ENCODE peak calls at places on chromosomes 13 and 19, in six cellular contexts. K is PC-9, W is cardiac muscle cell, V is endothelial cell of umbilical vein, Q is right atrium auricular region, B is colonic mucosa. P is an unnamed sample. For H3K27me3, the result is how much of the 10 kb centered on the place peaks cover.

GRCh38 chr13:22740264-22740663 is 440.5 kb upstream of the SGCG start:
- DNase-seq in B (no peak), K (no peak), V (no peak), Q (no peak), W (peak), P (no peak)

GRCh38 chr13:45691251-45691650 is 10.9 kb upstream of the CBY2 start:
- DNase-seq in W (no peak), K (no peak), V (no peak), B (no peak), Q (no peak), P (no peak)

GRCh38 chr19:10230155-10230903 is 802 bp downstream of the S1PR2 start:
- DNase-seq in K (no peak), W (peak), V (no peak), B (peak), Q (no peak), P (no peak)

GRCh38 chr13:31334994-31335549 is 135.3 kb downstream of the B3GLCT start:
- DNase-seq in V (no peak), B (no peak), K (no peak), W (no peak), Q (no peak), P (no peak)

GRCh38 chr19:41328157-41328817 is 18.3 kb downstream of the CCDC97 start:
- DNase-seq in B (no peak), V (peak), Q (no peak), K (no peak), W (no peak), P (no peak)

GRCh38 chr13:26476111-26476743 is 81.3 kb upstream of the WASF3 start:
- DNase-seq in V (peak), K (no peak), Q (no peak), W (peak), B (no peak), P (no peak)

GRCh38 chr13:44399045-44399444 is 25.4 kb downstream of the SERP2 start:
- DNase-seq in Q (no peak), W (no peak), B (no peak), V (no peak), K (no peak), P (no peak)

GRCh38 chr13:114033541-114034315 is 59.9 kb upstream of the C13orf46 start:
- DNase-seq in V (no peak), W (no peak), B (no peak), K (no peak), Q (no peak), P (no peak)

GRCh38 chr19:5143471-5144411 is 174.8 kb downstream of the KDM4B start:
- DNase-seq in V (no peak), W (no peak), B (no peak), Q (no peak), K (no peak), P (no peak)

DNA sequence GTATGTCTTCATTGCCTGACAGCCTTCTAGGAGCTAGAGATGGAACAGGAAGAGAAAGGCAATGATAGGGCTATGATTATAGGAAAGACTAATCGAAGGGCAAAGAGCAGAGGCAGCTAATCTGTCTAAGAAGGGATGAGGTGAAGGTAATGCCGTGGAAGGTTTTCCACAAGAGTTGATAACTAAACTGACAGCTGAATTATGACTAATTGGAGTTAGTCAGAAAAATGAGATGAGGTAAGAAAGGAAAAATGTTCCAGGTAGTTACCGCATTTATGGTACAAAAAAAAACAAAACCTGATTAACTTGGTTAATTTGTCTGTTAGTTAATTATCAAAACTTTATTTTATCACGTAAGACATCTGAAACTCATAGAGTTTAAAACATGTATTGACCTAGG is 260.3 kb downstream of the SLITRK6 start:
- DNase-seq in Q (no peak), W (no peak), V (no peak), B (no peak), K (no peak), P (no peak)
- H3K27me3 ChIP-seq in Q (under half), W (under half), V (under half), B (under half), K (under half), P (under half)

DNA sequence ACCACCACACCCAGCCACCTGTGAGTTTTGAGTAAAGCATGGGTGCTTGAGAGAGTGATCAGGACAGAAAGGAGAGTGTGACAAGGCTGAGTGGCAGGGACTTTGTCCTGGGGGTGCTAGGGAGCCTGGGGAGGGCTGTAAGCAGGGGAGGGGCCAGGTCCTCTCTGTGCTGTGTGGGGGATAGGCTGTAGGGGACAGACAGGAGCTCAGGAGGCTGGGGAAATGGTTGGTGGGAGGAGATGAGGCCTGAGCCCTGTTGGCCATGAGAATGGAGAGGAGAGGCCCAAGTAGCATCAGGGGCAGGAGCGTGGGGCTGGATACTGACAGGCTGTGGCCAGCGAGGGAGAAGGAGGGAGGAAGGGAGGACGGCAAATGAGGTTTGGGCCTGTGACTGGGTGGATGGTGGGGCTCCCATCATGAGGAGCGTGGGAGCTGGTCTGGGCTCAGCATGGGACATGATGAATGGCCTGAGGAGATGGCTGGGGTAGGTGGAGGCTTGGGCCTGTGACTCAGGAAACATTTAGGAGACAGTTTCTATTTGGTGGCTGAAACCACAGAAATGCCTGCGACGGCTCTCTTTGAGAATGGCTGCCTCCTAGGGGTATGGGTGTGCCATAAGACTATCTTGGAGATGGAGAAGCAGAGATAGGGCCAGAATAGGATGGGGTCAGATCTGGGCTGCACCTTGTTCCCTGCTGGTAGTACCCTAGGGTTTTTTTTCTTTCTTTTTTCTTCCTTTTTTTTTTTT is 25.0 kb downstream of the GRIN2D start:
- DNase-seq in Q (no peak), B (no peak), V (no peak), W (peak), K (no peak), P (no peak)
- TF ChIP-seq CTCF in Q (no peak), B (no peak), V (no peak), W (no peak), K (no peak), P (no peak)

DNA sequence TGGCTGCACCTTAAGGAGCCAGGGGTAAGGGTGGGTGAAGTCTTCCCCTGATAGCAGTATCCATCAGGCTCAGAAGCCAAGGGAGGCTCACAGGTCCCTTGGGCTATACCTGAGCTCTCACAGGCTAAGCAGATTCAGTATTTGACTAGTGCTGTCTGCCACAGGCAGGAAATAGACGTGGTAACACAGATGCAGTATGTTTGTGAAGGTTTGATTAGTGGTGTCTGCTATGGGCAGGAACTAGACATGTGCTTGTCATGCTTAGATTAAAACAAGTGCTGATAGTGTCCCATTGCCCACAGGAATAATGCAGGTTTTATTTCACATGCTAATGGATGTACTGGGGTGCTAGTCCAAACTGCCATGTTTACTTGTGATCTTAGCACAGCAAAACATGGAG is 4.0 kb downstream of the SYT5 start:
- DNase-seq in Q (no peak), K (no peak), W (no peak), B (no peak), V (no peak), P (no peak)
- H3K27me3 ChIP-seq in Q (half or more), K (under half), W (half or more), B (under half), V (under half), P (under half)

GRCh38 chr19:18771328-18772242 is 19.5 kb downstream of the COMP start:
- DNase-seq in B (no peak), V (no peak), W (no peak), Q (no peak), K (no peak), P (no peak)
- TF ChIP-seq CTCF in B (no peak), V (peak), W (peak), Q (peak), K (peak), P (no peak)

GRCh38 chr13:102687520-102687919 is 7.3 kb downstream of the METTL21C start:
- DNase-seq in W (no peak), Q (no peak), V (no peak), B (no peak), K (no peak), P (no peak)

GRCh38 chr13:102686024-102686423 is 8.8 kb downstream of the METTL21C start:
- DNase-seq in Q (no peak), K (no peak), W (no peak), B (no peak), V (no peak), P (no peak)

GRCh38 chr13:102690883-102691282 is 4.0 kb downstream of the METTL21C start:
- DNase-seq in B (no peak), W (no peak), K (no peak), Q (no peak), V (no peak), P (no peak)

GRCh38 chr13:102693250-102693649 is 1.6 kb downstream of the METTL21C start:
- DNase-seq in B (no peak), K (no peak), W (no peak), V (no peak), Q (no peak), P (no peak)

GRCh38 chr13:102688306-102688973 is 6.4 kb downstream of the METTL21C start:
- DNase-seq in B (no peak), Q (no peak), W (no peak), K (no peak), V (no peak), P (no peak)
- H3K27me3 ChIP-seq in B (under half), Q (under half), W (under half), K (under half), V (under half), P (under half)

DNA sequence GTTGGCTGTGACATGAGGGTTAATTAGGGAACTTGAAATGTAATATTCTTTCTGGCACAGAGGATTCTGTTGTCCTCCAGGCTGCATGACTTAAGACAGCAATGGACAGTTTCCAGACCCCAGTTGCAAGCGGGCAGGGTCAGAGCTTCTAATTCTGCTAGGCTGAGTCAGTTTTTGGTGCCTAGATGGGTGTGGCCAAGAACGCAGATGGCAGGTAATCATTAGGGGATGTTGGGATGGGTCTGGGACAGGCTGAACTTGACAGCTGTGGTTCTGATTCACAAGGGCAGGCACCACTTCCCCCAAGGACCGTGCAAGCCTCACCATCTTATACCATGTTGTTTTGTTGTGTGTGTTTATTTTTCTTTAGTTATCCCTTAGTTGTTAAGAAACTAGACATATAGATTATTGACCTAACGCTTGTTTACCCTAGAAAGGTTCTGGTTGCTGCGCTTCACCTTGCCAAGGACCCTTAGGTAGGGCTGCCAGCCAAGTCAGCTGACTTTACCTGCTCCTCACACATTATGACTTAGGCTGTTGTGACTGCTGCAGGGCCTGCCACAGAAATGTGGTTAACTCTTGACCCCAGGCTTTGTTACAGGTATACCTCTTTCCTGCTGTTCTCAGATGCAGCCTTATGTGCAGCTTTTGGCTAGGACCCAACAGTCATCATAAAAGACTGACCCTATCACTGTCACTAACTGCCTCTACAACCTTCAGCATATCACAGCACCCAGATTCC is 117.7 kb upstream of the KLF12 start:
- DNase-seq in V (no peak), K (no peak), Q (no peak), B (no peak), W (no peak), P (no peak)
- TF ChIP-seq CTCF in V (no peak), K (no peak), Q (no peak), B (no peak), W (no peak), P (no peak)

GRCh38 chr13:38210928-38211596 is 138.6 kb upstream of the UFM1 start:
- DNase-seq in B (no peak), K (no peak), V (no peak), W (no peak), Q (no peak), P (no peak)
- H3K27me3 ChIP-seq in B (under half), K (under half), V (under half), W (under half), Q (under half), P (under half)